ENCODE peak calls at places on chromosomes 11 and 22, in six cellular contexts. J is CD8-positive, alpha-beta memory T cell; U is AG08395; V is aorta; R is NCI-H1105; A is stimulated activated CD4-positive, alpha-beta T cell treated with anti-CD3 and anti-CD28 coated beads, Interleukin-4, amount 100 ng/mL, for 4 hours. X is an unnamed sample.

GRCh38 chr11:2847511-2847910 is 38.1 kb downstream of the CDKN1C start:
- DNase-seq in R (peak; percentile 88), U (no peak), J (no peak), V (no peak), A (no peak), X (no peak)

GRCh38 chr11:67606150-67606476 is 623 bp upstream of the NDUFV1 start:
- DNase-seq in V (peak; percentile 49), U (peak; percentile 31), R (no peak), J (no peak), A (no peak), X (no peak)

GRCh38 chr11:44306469-44307244 is 3.3 kb downstream of the ALX4 start:
- DNase-seq in U (no peak), V (no peak), A (no peak), R (no peak), J (no peak), X (no peak)

GRCh38 chr11:62359475-62359874 is 22.2 kb downstream of the ASRGL1 start:
- DNase-seq in V (no peak), R (no peak), J (no peak), U (no peak), A (no peak), X (no peak)

GRCh38 chr11:16607675-16608644 is 130.5 kb upstream of the C11orf58 start:
- DNase-seq in V (peak; percentile 64), J (no peak), U (no peak), A (no peak), R (peak; percentile 97), X (no peak)

GRCh38 chr11:117839936-117840813 is 15.6 kb upstream of the FXYD2 start:
- DNase-seq in U (no peak), R (no peak), V (no peak), A (no peak), J (no peak), X (no peak)

GRCh38 chr22:36197065-36197440 is 4.6 kb downstream of the APOL4 start:
- DNase-seq in J (no peak), A (no peak), U (no peak), V (peak; percentile 66), R (no peak), X (no peak)

GRCh38 chr11:95426823-95427462 is 195.9 kb upstream of the SESN3 start:
- DNase-seq in J (no peak), V (no peak), A (no peak), U (no peak), R (no peak), X (no peak)

GRCh38 chr11:19816040-19816439 is 103.4 kb downstream of the NAV2 start:
- DNase-seq in J (no peak), U (peak; percentile 59), R (no peak), A (no peak), V (peak; percentile 78), X (no peak)

GRCh38 chr11:9754041-9754471 is 90.2 kb downstream of the SWAP70 start:
- DNase-seq in J (no peak), R (no peak), A (no peak), V (no peak), U (no peak), X (no peak)

GRCh38 chr11:67279589-67280340 is 9.3 kb upstream of the ANKRD13D start:
- DNase-seq in U (no peak), A (no peak), J (no peak), V (peak; percentile 36), R (no peak), X (no peak)

GRCh38 chr11:122910775-122911174 is 28.2 kb downstream of the JHY start:
- DNase-seq in A (no peak), U (peak; percentile 28), R (peak; percentile 35), J (no peak), V (no peak), X (peak; percentile 82)

GRCh38 chr11:93089474-93090102 is 108.2 kb downstream of the SLC36A4 start:
- DNase-seq in V (peak; percentile 27), J (no peak), U (peak; percentile 40), A (no peak), R (no peak), X (peak; percentile 21)

GRCh38 chr22:50488006-50488677 is 1.5 kb downstream of the MIOX start:
- DNase-seq in A (no peak), U (no peak), R (no peak), V (no peak), J (no peak), X (no peak)

GRCh38 chr11:111949519-111950426 is 12.6 kb downstream of the DIXDC1 start:
- DNase-seq in R (no peak), U (no peak), J (no peak), V (no peak), A (no peak), X (no peak)

GRCh38 chr22:24097961-24098391 is 83.3 kb upstream of the SUSD2 start:
- DNase-seq in U (no peak), R (no peak), V (no peak), A (no peak), J (no peak), X (no peak)

GRCh38 chr11:26333906-26334305 is 2.0 kb downstream of the ANO3 start:
- DNase-seq in J (no peak), V (no peak), U (no peak), R (no peak), A (no peak), X (no peak)

GRCh38 chr11:1929621-1930447 is 10.3 kb downstream of the TNNT3 start:
- DNase-seq in A (no peak), R (no peak), U (no peak), J (no peak), V (peak; percentile 40), X (no peak)

GRCh38 chr22:19121631-19122142 is 525 bp downstream of the DGCR2 start:
- DNase-seq in V (peak; percentile 67), R (peak; percentile 11), A (peak; percentile 29), U (peak; percentile 41), J (peak; percentile 32), X (peak; percentile 58)

GRCh38 chr11:454043-454442 is 4.0 kb downstream of the PTDSS2 start:
- DNase-seq in J (no peak), V (no peak), A (no peak), R (no peak), U (no peak), X (no peak)

GRCh38 chr22:46748948-46749681 is 11.1 kb upstream of the CERK start:
- DNase-seq in R (no peak), A (no peak), U (peak; percentile 54), J (peak; percentile 45), V (peak; percentile 64), X (no peak)

GRCh38 chr22:23098718-23099524 is 28.6 kb downstream of the GNAZ start:
- DNase-seq in R (no peak), A (no peak), J (no peak), V (no peak), U (no peak), X (no peak)

GRCh38 chr11:12126352-12127019 is 16.1 kb downstream of the MICAL2 start:
- DNase-seq in V (peak; percentile 58), A (no peak), U (peak; percentile 80), R (no peak), J (no peak), X (no peak)

GRCh38 chr11:96257972-96258951 is 84.7 kb downstream of the MAML2 start:
- DNase-seq in J (peak; percentile 16), R (no peak), U (peak; percentile 32), V (no peak), A (no peak), X (no peak)

GRCh38 chr11:121625784-121626506 is 173.2 kb upstream of the SORL1-AS1 start:
- DNase-seq in U (no peak), J (no peak), R (no peak), V (no peak), A (no peak), X (no peak)

GRCh38 chr11:64237484-64237951 is 3.1 kb downstream of the VEGFB start:
- DNase-seq in A (no peak), R (peak; percentile 93), V (peak; percentile 51), U (no peak), J (no peak), X (peak; percentile 81)

GRCh38 chr11:134157451-134157850 is 66.3 kb downstream of the NCAPD3 start:
- DNase-seq in A (no peak), R (no peak), J (no peak), U (no peak), V (no peak), X (no peak)